ENCODE peak calls at places on chromosomes 5 and 9, in five cellular contexts. R is germinal center, S is GM12865, I is suprapubic skin, D is A172. T is an unnamed sample.

GRCh38 chr9:34457266-34458012 is 931 bp downstream of the FAM219A start:
- DNase-seq in R (peak; percentile 26), S (no peak), I (peak; percentile 85), D (peak; percentile 46), T (peak; percentile 56)

GRCh38 chr9:107707915-107708441 is 218.4 kb upstream of the KLF4 start:
- DNase-seq in R (no peak), S (no peak), I (no peak), D (peak; percentile 88), T (peak; percentile 55)

GRCh38 chr5:144206136-144206535 is 35.5 kb downstream of the KCTD16 start:
- DNase-seq in R (no peak), S (no peak), I (no peak), D (no peak), T (no peak)

GRCh38 chr5:32531885-32532520 is 53.4 kb upstream of the SUB1 start:
- DNase-seq in R (no peak), S (peak; percentile 74), I (no peak), D (peak; percentile 80), T (peak; percentile 65)

GRCh38 chr9:36991516-36992134 is 42.4 kb downstream of the PAX5 start:
- DNase-seq in R (peak; percentile 75), S (peak; percentile 78), I (no peak), D (no peak), T (no peak)

GRCh38 chr9:97802276-97802675 is 50.8 kb upstream of the FOXE1 start:
- DNase-seq in R (no peak), S (no peak), I (no peak), D (peak; percentile 90), T (peak; percentile 90)

GRCh38 chr9:14366071-14366470 is 52.1 kb upstream of the NFIB start:
- DNase-seq in R (no peak), S (no peak), I (no peak), D (no peak), T (no peak)

GRCh38 chr5:149471406-149472183 is 79.6 kb downstream of the CSNK1A1 start:
- DNase-seq in R (no peak), S (no peak), I (no peak), D (peak; percentile 88), T (peak; percentile 81)

GRCh38 chr9:3794005-3794404 is 268.2 kb upstream of the RFX3 start:
- DNase-seq in R (no peak), S (no peak), I (no peak), D (no peak), T (no peak)

GRCh38 chr5:136998864-136999263 is 500.3 kb downstream of the SPOCK1 start:
- DNase-seq in R (no peak), S (no peak), I (no peak), D (no peak), T (no peak)

T was measured in RCC 7860.